ENCODE peak calls at places on chromosomes 11 and 22, in eight cellular contexts. M is left ventricle myocardium inferior, V is fibroblast of villous mesenchyme, A is endothelial cell, F is tibial nerve, S is coronary artery, C is colonic mucosa, W is tibial artery. X is an unnamed sample.

GRCh38 chr11:12922980-12923507 is 86.1 kb upstream of the RASSF10 start:
- DNase-seq in S (no peak), F (no peak), M (no peak), C (no peak), A (no peak), W (no peak), V (peak), X (no peak)

GRCh38 chr11:95375451-95375850 is 144.4 kb upstream of the SESN3 start:
- DNase-seq in W (no peak), F (no peak), A (no peak), V (no peak), S (no peak), C (no peak), M (no peak), X (no peak)

GRCh38 chr11:76629853-76630599 is 40.5 kb downstream of the LRRC32 start:
- DNase-seq in M (peak), F (peak), A (no peak), V (peak), W (peak), C (peak), S (no peak), X (peak)

GRCh38 chr11:94513091-94513490 is 830 bp downstream of the C11orf97 start:
- DNase-seq in S (no peak), A (no peak), F (no peak), M (no peak), V (no peak), C (peak), W (no peak), X (no peak)

GRCh38 chr22:19042285-19043110 is 79.7 kb downstream of the DGCR2 start:
- DNase-seq in W (peak), M (no peak), F (no peak), C (no peak), A (no peak), S (peak), V (no peak), X (no peak)

GRCh38 chr22:44304354-44304753 is 8.4 kb downstream of the SHISAL1 start:
- DNase-seq in W (no peak), V (peak), M (no peak), A (no peak), C (no peak), S (no peak), F (no peak), X (no peak)

GRCh38 chr22:22943521-22944267 is 56.1 kb downstream of the IGLL5 start:
- DNase-seq in A (peak), M (no peak), C (peak), V (no peak), F (no peak), W (no peak), S (peak), X (peak)

GRCh38 chr11:77324508-77324907 is 23.0 kb upstream of the GDPD4 start:
- DNase-seq in C (no peak), A (no peak), V (peak), S (no peak), M (no peak), F (no peak), W (no peak), X (no peak)

GRCh38 chr11:33383075-33383919 is 126.1 kb downstream of the HIPK3 start:
- DNase-seq in A (no peak), M (no peak), S (no peak), F (no peak), V (no peak), C (no peak), W (no peak), X (no peak)

GRCh38 chr11:65789230-65790103 is 2.6 kb downstream of the OVOL1 start:
- DNase-seq in F (no peak), C (no peak), V (no peak), M (no peak), S (no peak), A (no peak), W (no peak), X (no peak)

GRCh38 chr11:73157141-73158010 is 15.3 kb upstream of the FCHSD2 start:
- DNase-seq in M (peak), S (peak), W (peak), A (no peak), F (no peak), V (peak), C (no peak), X (peak)
- TF ChIP-seq CTCF in M (no peak), S (no peak), W (no peak), A (no peak), F (no peak), V (no peak), C (no peak), X (no peak)

GRCh38 chr11:71454470-71455113 is 1.6 kb downstream of the NADSYN1 start:
- DNase-seq in C (peak), F (no peak), W (no peak), S (no peak), M (no peak), V (no peak), A (no peak), X (no peak)
- TF ChIP-seq CTCF in C (no peak), F (no peak), W (no peak), S (no peak), M (no peak), V (no peak), A (no peak), X (no peak)

DNA sequence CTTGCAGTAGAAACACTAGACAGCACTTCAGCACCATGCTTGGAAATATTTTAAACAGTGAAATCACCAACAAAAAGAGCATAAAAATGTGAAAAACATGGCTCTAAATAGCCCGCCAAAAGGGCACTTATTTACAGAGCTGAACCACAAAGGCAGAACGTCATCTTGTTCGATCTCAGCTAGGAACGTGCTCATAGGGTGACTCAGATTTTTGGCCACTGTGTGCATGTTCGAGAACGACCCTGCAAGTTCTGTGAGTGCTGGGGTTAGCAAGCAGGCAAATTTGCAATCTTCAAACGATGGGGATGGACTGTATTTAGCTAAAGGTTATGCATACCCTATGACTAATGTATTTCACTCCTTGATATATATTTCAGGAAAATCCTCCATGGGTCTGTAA is 30.6 kb downstream of the OR2AT4 start:
- DNase-seq in M (no peak), A (no peak), F (no peak), W (no peak), C (no peak), V (no peak), S (no peak), X (no peak)
- TF ChIP-seq CTCF in M (no peak), A (no peak), F (no peak), W (no peak), C (no peak), V (no peak), S (no peak), X (no peak)

GRCh38 chr11:405976-406795 is 8.6 kb downstream of the SIGIRR start:
- DNase-seq in W (no peak), M (no peak), F (no peak), A (no peak), V (no peak), S (no peak), C (no peak), X (no peak)

GRCh38 chr11:407651-408080 is 7.1 kb downstream of the SIGIRR start:
- DNase-seq in A (no peak), F (no peak), V (no peak), M (no peak), W (no peak), C (no peak), S (no peak), X (no peak)

GRCh38 chr11:408154-409007 is 6.4 kb downstream of the SIGIRR start:
- DNase-seq in W (no peak), A (no peak), S (no peak), F (no peak), M (no peak), V (no peak), C (no peak), X (no peak)

GRCh38 chr11:405323-405975 is 9.3 kb downstream of the SIGIRR start:
- DNase-seq in C (peak), V (peak), W (peak), S (no peak), F (no peak), M (peak), A (no peak), X (peak)

GRCh38 chr11:406796-407650 is 7.8 kb downstream of the SIGIRR start:
- DNase-seq in W (peak), A (peak), M (peak), F (peak), V (peak), S (no peak), C (peak), X (peak)
- TF ChIP-seq CTCF in W (no peak), A (no peak), M (peak), F (no peak), V (peak), S (no peak), C (no peak), X (peak)

GRCh38 chr11:129573161-129573560 is 197.5 kb downstream of the BARX2 start:
- DNase-seq in M (no peak), W (no peak), F (no peak), C (no peak), S (no peak), V (no peak), A (no peak), X (no peak)
- TF ChIP-seq CTCF in M (no peak), W (no peak), F (no peak), C (no peak), S (no peak), V (no peak), A (peak), X (no peak)

DNA sequence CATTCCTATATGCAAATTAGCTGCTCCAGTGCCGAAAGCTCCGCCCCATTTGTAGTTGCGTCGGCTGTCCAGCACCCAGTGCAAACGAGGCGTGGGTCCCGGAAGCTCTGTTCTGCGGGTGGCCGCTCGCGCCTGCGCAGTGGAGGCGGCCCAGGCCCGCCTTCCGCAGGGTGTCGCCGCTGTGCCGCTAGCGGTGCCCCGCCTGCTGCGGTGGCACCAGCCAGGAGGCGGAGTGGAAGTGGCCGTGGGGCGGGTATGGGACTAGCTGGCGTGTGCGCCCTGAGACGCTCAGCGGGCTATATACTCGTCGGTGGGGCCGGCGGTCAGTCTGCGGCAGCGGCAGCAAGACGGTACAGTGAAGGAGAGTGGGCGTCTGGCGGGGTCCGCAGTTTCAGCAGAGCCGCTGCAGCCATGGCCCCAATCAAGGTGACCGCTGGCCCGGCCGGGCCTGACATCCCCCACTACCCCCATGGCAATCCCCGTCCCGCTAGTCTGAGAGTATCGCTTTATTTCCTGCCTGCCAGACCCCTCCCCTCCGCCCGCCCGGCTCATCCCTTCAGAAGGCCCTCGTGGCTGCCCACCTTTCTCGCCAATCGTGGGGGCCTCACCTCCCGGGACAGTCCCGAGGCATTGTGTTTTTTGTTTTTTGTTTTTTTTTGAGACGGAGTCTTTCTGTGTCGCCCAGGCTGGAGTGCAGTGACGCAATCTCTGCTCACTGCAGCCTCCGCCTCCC is at the start of gene PRDX5:
- DNase-seq in C (peak), W (peak), A (peak), M (peak), S (peak), V (peak), F (peak), X (peak)
- TF ChIP-seq CTCF in C (peak), W (peak), A (no peak), M (peak), S (no peak), V (peak), F (peak), X (peak)

DNA sequence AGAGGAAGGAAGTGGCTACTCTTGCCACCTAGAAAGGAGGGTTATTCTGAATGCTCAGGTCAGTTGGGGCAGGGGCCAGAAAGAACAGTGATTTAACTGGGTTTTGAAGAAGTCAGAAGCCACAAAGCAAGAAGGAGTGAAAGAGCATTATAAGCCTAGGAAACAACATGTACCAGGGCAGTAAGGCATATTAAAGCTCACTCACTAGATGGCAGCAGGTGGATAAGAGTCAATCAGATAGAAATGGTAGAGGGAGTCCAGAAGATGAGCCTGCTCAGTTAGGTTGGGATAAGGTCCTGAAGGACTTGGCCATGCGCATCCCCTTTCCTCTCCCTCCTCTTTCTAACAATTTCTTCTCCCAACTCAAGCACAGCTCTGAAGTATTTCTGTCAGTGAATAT is 22.0 kb upstream of the PATE1 start:
- DNase-seq in W (no peak), V (no peak), S (no peak), A (no peak), M (no peak), F (no peak), C (no peak), X (no peak)
- TF ChIP-seq CTCF in W (no peak), V (peak), S (no peak), A (no peak), M (no peak), F (no peak), C (no peak), X (no peak)